ENCODE peak calls at places on chromosome 19, in four cellular contexts. O is WTC11, Q is GM12878, L is K562. P is an unnamed sample.

GRCh38 chr19:3849092-3849491 is 19.7 kb downstream of the ZFR2 start:
- DNase-seq in L (peak), Q (no peak), O (peak), P (peak)

GRCh38 chr19:10006335-10006708 is 4.0 kb downstream of the COL5A3 start:
- DNase-seq in O (no peak), Q (no peak), L (no peak), P (no peak)

GRCh38 chr19:808176-808741 is 11.0 kb downstream of the PTBP1 start:
- DNase-seq in O (no peak), L (peak), Q (no peak), P (peak)

GRCh38 chr19:45253396-45254027 is 2.4 kb downstream of the MARK4 start:
- DNase-seq in Q (no peak), O (no peak), L (no peak), P (no peak)

GRCh38 chr19:543912-544608 is at the start of gene GZMM:
- DNase-seq in Q (no peak), O (no peak), L (peak), P (no peak)

GRCh38 chr19:6412111-6412999 is 12.3 kb downstream of the KHSRP start:
- DNase-seq in L (peak), Q (no peak), O (peak), P (peak)

GRCh38 chr19:52691215-52691610 is 43.6 kb downstream of the ZNF611 start:
- DNase-seq in O (no peak), Q (no peak), L (no peak), P (no peak)

GRCh38 chr19:23314505-23315241 is 64.5 kb upstream of the ZNF724 start:
- DNase-seq in L (no peak), Q (no peak), O (no peak), P (no peak)

GRCh38 chr19:1267441-1268391 is 1.4 kb upstream of the CIRBP start:
- DNase-seq in L (no peak), O (no peak), Q (no peak), P (no peak)

GRCh38 chr19:14381689-14382474 is 638 bp downstream of the ADGRE5 start:
- DNase-seq in Q (no peak), O (no peak), L (peak), P (no peak)

GRCh38 chr19:15294591-15294990 is 37.7 kb downstream of the BRD4 start:
- DNase-seq in Q (no peak), O (no peak), L (no peak), P (peak)

GRCh38 chr19:51026554-51026831 is at the start of gene KLK11:
- DNase-seq in L (no peak), Q (no peak), O (no peak), P (no peak)

GRCh38 chr19:57978586-57979289 is 4.4 kb upstream of the C19orf18 start:
- DNase-seq in L (no peak), O (no peak), Q (no peak), P (no peak)

GRCh38 chr19:42529248-42529764 is 1.0 kb upstream of the CEACAM1 start:
- DNase-seq in Q (no peak), O (peak), L (peak), P (peak)

GRCh38 chr19:2411709-2412108 is 15.7 kb downstream of the TIMM13 start:
- DNase-seq in L (no peak), Q (no peak), O (no peak), P (no peak)

GRCh38 chr19:39052846-39053245 is 20.5 kb upstream of the FBXO27 start:
- DNase-seq in Q (no peak), O (no peak), L (no peak), P (no peak)

GRCh38 chr19:32800191-32800590 is 69.4 kb downstream of the SLC7A9 start:
- DNase-seq in L (no peak), O (no peak), Q (no peak), P (no peak)

DNA sequence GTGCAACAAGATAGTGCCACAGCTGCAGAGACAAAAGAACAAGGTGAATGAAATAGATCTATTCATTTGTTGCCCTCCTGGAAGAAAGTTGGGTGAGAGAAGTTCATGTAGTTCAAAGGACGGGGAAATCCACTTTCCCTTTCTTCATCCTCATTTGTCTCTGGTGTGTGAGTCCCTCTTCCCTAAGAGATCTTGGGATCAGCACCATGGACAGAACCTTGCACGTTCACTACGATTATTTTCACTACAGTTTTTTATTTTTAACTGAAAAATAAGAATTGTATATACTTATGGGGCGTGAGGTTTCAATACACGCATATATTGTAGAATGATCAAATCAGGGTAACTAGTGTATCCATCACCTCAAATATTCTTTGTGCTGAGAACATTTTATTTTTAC is 29.2 kb downstream of the NLRP5 start:
- DNase-seq in Q (no peak), L (peak), O (no peak), P (no peak)
- TF ChIP-seq USF1 in Q (no peak), L (no peak), O (no peak), P (no peak)

DNA sequence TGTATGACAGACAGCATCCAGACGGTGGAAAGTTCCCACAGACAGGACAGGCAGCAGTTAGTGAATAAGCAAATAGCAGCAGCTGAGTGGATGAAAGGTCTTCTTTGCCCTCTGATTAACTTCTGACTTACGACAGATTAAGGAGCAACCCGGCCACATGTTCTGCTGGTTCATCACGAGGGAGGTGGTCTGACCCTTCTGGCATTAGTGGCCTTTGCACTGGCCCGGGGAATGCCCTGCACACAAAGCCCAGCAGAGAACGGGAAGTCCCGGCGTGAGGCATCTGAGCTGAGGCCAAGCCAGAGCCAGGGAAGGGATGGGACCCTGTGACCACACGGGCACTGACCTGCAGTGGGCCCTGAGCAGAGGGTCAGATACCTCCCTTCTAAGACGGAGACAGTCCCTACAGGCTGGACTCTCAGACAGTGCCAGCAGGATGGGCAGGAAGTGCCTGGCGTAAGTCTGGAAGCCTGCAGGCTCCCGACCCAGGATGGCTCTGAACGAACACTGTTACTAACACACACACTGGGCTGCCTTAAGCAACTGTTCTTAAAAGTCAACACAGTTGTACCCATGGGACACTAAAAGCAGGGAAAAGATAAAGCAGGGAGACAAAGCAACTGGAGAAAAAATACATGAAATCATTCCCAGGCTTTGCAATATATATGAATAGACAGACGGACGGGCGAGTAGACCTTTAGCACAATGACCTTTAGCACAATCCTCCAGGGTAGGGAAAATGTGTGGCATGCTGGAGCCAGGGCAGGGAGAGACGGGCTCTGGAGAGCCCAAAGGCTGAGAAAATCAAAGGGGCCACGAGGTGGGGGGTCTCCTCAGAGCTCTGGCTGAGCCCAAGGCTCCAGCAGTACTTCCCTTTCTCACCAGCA is 6.3 kb downstream of the C19orf12 start:
- DNase-seq in L (no peak), O (no peak), Q (no peak), P (no peak)
- TF ChIP-seq USF1 in L (no peak), O (no peak), Q (no peak), P (no peak)

GRCh38 chr19:17236831-17237543 is 8.7 kb downstream of the NR2F6 start:
- DNase-seq in Q (no peak), L (no peak), O (no peak), P (no peak)

GRCh38 chr19:17237747-17238706 is 7.7 kb downstream of the NR2F6 start:
- DNase-seq in O (no peak), Q (no peak), L (no peak), P (no peak)

GRCh38 chr19:17236414-17236716 is 9.4 kb downstream of the NR2F6 start:
- DNase-seq in O (no peak), L (no peak), Q (no peak), P (no peak)

GRCh38 chr19:17234911-17235617 is 9.0 kb downstream of the OCEL1 start:
- DNase-seq in O (peak), Q (no peak), L (peak), P (peak)

GRCh38 chr19:17235618-17236413 is 9.8 kb downstream of the OCEL1 start:
- DNase-seq in Q (no peak), L (peak), O (peak), P (peak)
- TF ChIP-seq USF1 in Q (no peak), L (no peak), O (no peak), P (no peak)

GRCh38 chr19:41296323-41296935 is 13.5 kb upstream of the CCDC97 start:
- DNase-seq in O (no peak), Q (no peak), L (no peak), P (no peak)
- TF ChIP-seq USF1 in O (no peak), Q (no peak), L (no peak), P (no peak)

DNA sequence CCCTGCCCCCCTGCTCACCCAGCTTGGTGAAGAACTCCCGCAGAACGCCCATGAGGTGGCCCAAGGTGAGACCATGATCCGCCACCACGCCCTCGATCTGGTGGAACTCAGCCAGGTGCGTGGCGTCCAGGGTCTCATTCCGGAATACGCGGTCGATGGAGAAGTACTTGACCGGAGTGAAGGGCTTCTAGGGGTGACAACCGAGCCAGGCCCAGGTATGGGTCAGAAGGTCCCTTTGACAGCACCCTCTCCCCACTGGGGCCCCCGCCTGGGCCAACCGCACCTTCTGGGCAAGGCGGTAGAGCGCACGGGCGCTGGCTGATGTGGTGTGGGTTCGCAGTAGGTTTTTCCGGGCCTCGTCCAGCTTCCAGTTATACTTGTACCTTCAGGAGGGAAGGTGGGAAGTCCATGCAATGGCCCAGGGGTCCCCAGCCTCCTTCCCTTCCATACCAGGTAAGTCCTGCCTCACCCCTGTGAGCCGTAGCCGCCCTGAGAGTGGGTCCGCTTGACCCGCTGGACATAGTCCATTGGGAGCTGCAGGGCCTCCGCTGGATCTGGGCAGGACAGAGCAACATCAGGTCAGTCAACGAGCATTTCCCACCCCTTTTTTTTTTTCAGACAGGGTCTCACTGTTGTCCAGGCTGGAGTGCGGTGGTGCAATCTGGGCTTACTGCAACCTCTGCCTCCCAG is 5.7 kb upstream of the SYCE2 start:
- DNase-seq in L (no peak), O (no peak), Q (no peak), P (no peak)
- TF ChIP-seq USF1 in L (no peak), O (no peak), Q (no peak), P (no peak)

GRCh38 chr19:55080121-55080914 is 4.6 kb downstream of the EPS8L1 start:
- DNase-seq in O (peak), L (peak), Q (no peak), P (peak)

GRCh38 chr19:55079400-55080038 is 3.9 kb downstream of the EPS8L1 start:
- DNase-seq in O (peak), L (no peak), Q (no peak), P (no peak)

GRCh38 chr19:55081773-55082022 is 6.0 kb downstream of the EPS8L1 start:
- DNase-seq in O (no peak), Q (no peak), L (no peak), P (peak)

GRCh38 chr19:55082023-55082851 is 6.6 kb downstream of the EPS8L1 start:
- DNase-seq in Q (no peak), L (peak), O (peak), P (peak)

GRCh38 chr19:55080915-55081772 is 5.5 kb downstream of the EPS8L1 start:
- DNase-seq in O (peak), Q (peak), L (peak), P (peak)
- TF ChIP-seq USF1 in O (peak), Q (no peak), L (no peak), P (no peak)

P was measured in SK-N-SH.